ENCODE peak calls at places on chromosome 18, in six cellular contexts. A is IMR-90, L is endodermal cell, Z is keratinocyte, H is sigmoid colon, V is heart right ventricle. N is an unnamed sample. For H3K36me3, the result is how much of the 10 kb centered on the place peaks cover.

GRCh38 chr18:77208969-77209368 is 40.7 kb upstream of the GALR1 start:
- DNase-seq in A (peak), L (no peak), Z (no peak), H (peak), V (peak), N (no peak)

GRCh38 chr18:79611040-79611681 is 68.4 kb upstream of the CTDP1 start:
- DNase-seq in A (peak), L (peak), Z (peak), H (peak), V (peak), N (peak)

GRCh38 chr18:32893915-32894314 is 121.1 kb upstream of the KLHL14 start:
- DNase-seq in A (no peak), L (no peak), Z (no peak), H (no peak), V (no peak), N (no peak)

GRCh38 chr18:41043876-41044275 is 911.2 kb upstream of the PIK3C3 start:
- DNase-seq in A (no peak), L (no peak), Z (no peak), H (no peak), V (no peak), N (no peak)

GRCh38 chr18:7369006-7369405 is 138.1 kb downstream of the LRRC30 start:
- DNase-seq in A (no peak), L (no peak), Z (no peak), H (no peak), V (peak), N (no peak)

GRCh38 chr18:47863041-47863440 is 67.4 kb downstream of the SMAD2 start:
- DNase-seq in A (no peak), L (no peak), Z (no peak), H (no peak), V (peak), N (no peak)

GRCh38 chr18:36185157-36185556 is 2.1 kb upstream of the MOCOS start:
- DNase-seq in A (no peak), L (no peak), Z (no peak), H (no peak), V (no peak), N (no peak)

GRCh38 chr18:55113800-55114199 is 154.5 kb upstream of the CCDC68 start:
- DNase-seq in A (no peak), L (no peak), Z (no peak), H (no peak), V (peak), N (no peak)

GRCh38 chr18:23565916-23566547 is 20.3 kb downstream of the NPC1 start:
- DNase-seq in A (no peak), L (no peak), Z (no peak), H (no peak), V (no peak), N (no peak)

GRCh38 chr18:24809173-24809955 is 348.9 kb downstream of the HRH4 start:
- DNase-seq in A (no peak), L (no peak), Z (no peak), H (no peak), V (no peak), N (no peak)

GRCh38 chr18:59547691-59548182 is 149.5 kb downstream of the CCBE1 start:
- DNase-seq in A (peak), L (peak), Z (no peak), H (no peak), V (no peak), N (no peak)

GRCh38 chr18:69599377-69599776 is 198.7 kb downstream of the DOK6 start:
- DNase-seq in A (no peak), L (no peak), Z (no peak), H (no peak), V (no peak), N (no peak)

GRCh38 chr18:31217038-31217437 is 54.4 kb upstream of the DSC1 start:
- DNase-seq in A (no peak), L (peak), Z (no peak), H (no peak), V (no peak), N (no peak)

GRCh38 chr18:6650756-6651155 is 78.8 kb upstream of the ARHGAP28 start:
- DNase-seq in A (no peak), L (no peak), Z (no peak), H (no peak), V (no peak), N (no peak)

GRCh38 chr18:80227472-80227871 is 19.8 kb downstream of the PARD6G start:
- DNase-seq in A (no peak), L (no peak), Z (no peak), H (no peak), V (no peak), N (no peak)

GRCh38 chr18:62754026-62754425 is 38.7 kb downstream of the PHLPP1 start:
- DNase-seq in A (no peak), L (no peak), Z (no peak), H (no peak), V (no peak), N (no peak)

GRCh38 chr18:22169011-22169888 is at the start of gene GATA6:
- DNase-seq in A (peak), L (peak), Z (peak), H (peak), V (peak), N (peak)
- TF ChIP-seq CTCF in A (peak), L (peak), Z (peak), H (peak), V (peak), N (peak)

DNA sequence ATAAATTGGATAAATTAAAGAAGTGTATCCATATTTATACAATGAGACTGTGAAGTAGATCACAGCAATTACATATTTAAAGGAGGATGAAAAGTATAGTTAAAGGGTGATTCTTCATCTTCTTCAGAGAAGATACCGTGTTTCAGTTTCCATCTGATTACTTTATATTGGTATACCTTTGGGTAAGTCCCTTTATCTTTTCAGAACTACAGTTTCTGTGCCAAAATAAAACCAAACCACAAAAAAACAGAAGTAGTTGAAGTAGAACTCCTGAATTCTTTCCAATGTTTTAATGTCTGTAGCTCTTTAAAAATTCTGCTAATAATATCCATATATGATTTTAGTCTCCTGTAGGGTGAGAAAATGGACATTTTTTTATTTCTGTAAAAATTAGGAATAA is 231.2 kb upstream of the LINC00305 start:
- DNase-seq in A (no peak), L (no peak), Z (no peak), H (no peak), V (no peak), N (no peak)
- H3K36me3 ChIP-seq in A (under half), L (under half), Z (under half), H (under half), V (under half), N (under half)

GRCh38 chr18:68557183-68557582 is 157.7 kb downstream of the TMX3 start:
- DNase-seq in A (no peak), L (no peak), Z (no peak), H (no peak), V (no peak), N (no peak)
- TF ChIP-seq CTCF in A (no peak), L (no peak), Z (no peak), H (no peak), V (no peak), N (no peak)

DNA sequence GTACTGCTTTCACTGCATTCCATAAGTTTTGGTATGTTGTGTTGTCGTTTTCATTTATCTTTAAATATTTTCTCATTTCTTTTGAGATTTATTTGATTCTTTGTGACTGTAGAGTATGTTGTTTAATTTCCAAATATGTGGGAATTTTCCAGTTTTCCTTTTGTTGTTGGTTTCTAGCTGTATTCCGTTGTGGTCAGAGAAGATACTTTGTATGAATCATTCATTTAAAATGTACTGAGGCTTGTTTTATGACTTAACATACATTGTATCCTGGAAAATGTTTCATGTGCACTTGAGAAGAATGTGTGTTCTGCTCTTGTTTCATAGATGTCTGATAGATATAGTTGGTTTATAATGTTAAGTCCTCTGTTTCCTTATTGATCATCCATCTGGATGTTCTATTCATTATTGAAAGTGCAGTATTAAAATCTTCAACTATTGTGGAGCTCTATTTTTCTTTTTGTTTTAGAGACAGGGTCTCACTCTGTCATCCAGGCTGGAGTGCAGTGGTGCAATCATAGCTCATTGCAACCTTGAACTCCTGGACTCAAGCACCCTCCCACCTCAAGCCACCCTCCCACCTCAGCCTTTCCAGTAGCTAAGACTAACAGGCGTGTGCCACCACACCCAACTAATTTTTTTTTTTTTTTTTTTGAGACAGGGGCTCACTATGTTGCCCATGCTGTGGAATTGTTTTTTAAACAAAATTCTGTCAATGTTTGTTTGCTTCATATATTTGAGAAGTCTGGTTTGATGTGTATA is 96.8 kb downstream of the TAF4B start:
- DNase-seq in A (peak), L (no peak), Z (no peak), H (no peak), V (no peak), N (no peak)
- H3K36me3 ChIP-seq in A (under half), L (under half), Z (under half), H (under half), V (under half), N (under half)

GRCh38 chr18:10080372-10080771 is 166.6 kb downstream of the VAPA start:
- DNase-seq in A (no peak), L (no peak), Z (no peak), H (no peak), V (no peak), N (no peak)

GRCh38 chr18:10072659-10073309 is 159.0 kb downstream of the VAPA start:
- DNase-seq in A (peak), L (no peak), Z (no peak), H (no peak), V (no peak), N (no peak)

GRCh38 chr18:10078053-10078452 is 164.2 kb downstream of the VAPA start:
- DNase-seq in A (no peak), L (no peak), Z (no peak), H (no peak), V (no peak), N (no peak)

GRCh38 chr18:10074122-10074521 is 160.3 kb downstream of the VAPA start:
- DNase-seq in A (no peak), L (no peak), Z (no peak), H (no peak), V (no peak), N (no peak)

DNA sequence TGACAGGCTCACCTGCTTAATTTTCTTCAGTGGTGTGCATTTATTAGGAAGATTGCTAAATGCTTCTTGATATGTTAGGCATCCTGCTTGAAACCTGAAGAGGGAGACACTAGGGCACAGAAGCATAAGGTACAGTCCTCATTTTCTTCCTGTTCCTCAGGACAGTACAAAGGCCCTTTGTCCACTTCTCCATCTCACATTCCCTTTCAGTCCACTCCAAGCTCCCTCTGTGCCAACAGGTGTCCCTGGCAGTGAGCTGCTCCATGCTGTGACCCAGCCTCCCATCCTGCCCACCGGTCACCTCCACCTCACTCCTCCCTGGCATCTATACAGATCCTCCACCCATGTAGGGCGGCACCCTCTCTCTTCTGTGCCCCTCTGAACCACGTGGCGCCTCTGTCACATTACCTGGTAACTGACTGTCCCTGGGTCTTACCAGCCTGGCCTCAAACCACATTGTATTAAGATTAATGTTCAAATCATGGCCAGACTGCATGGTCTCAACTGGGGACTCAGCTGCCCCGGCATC is 162.8 kb downstream of the VAPA start:
- DNase-seq in A (no peak), L (no peak), Z (no peak), H (no peak), V (no peak), N (no peak)
- TF ChIP-seq CTCF in A (no peak), L (no peak), Z (peak), H (no peak), V (no peak), N (no peak)

DNA sequence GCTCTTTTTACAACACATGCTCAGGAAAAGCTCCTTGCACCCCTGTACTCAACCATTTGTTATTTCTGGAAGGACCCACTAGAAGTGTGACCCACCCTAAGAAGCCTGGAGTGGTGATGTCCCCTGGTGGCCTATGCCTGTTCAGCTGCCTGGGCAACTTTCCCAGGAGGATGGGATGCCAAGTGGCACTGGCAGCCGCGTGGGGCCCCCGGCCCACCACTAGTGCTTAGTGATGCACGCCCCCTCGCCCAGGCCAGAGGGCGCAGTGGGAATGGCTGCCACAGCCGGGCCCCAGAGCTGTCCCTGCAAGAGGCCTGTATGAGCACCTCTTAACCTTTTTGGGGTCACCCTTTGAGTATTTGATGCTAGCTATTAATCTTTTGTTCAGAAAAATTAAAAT is 18.1 kb downstream of the IMPA2 start:
- DNase-seq in A (no peak), L (no peak), Z (no peak), H (peak), V (no peak), N (no peak)
- H3K36me3 ChIP-seq in A (under half), L (under half), Z (under half), H (under half), V (under half), N (under half)

DNA sequence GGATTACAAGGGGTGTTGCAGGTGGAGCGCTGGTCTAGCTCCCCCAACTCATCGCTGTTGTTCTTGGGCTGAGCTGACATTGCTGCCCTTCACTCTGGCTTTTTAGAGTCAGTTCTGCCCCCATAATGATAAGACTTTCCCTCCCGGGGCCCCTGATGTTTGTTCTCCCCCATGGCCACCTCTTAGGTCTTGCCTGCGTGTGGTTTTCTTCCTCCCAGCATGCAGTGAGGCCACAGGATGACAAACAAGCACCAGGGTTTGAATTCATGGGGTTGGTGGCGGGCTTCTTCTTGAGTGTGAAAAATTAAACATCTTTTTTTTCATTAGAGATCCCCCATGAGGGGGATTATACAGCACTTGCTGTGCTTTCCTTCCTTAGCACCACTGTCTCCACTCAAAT is 74.1 kb downstream of the CTAGE1 start:
- DNase-seq in A (no peak), L (peak), Z (no peak), H (no peak), V (no peak), N (no peak)
- TF ChIP-seq CTCF in A (no peak), L (no peak), Z (no peak), H (no peak), V (no peak), N (no peak)

GRCh38 chr18:20988726-20989125 is 122.9 kb downstream of the ROCK1 start:
- DNase-seq in A (no peak), L (no peak), Z (no peak), H (no peak), V (no peak), N (no peak)
- H3K36me3 ChIP-seq in A (under half), L (under half), Z (under half), H (under half), V (under half), N (under half)

GRCh38 chr18:13811993-13812392 is 12.0 kb upstream of the MC5R start:
- DNase-seq in A (no peak), L (peak), Z (no peak), H (no peak), V (no peak), N (no peak)
- TF ChIP-seq CTCF in A (peak), L (peak), Z (peak), H (no peak), V (no peak), N (peak)

N was measured in kidney epithelial cell.